ENCODE peak calls at places on chromosomes 12 and 14, in six cellular contexts. G is central memory CD8-positive, alpha-beta T cell; P is aorta; O is left lung; S is SK-N-SH treated with all-trans-retinoic acid at 6 μM for 48 hours; D is omental fat pad. M is an unnamed sample.
A peak's percentile ranks its signal among the peaks of the same experiment; 100 is the strongest.

GRCh38 chr14:91078095-91078737 is 17.8 kb upstream of the RPS6KA5 start:
- ATAC-seq in G (peak; percentile 100), P (no peak), O (no peak), S (no peak), D (no peak), M (no peak)

GRCh38 chr12:82174383-82174782 is 183.8 kb downstream of the CCDC59 start:
- ATAC-seq in G (no peak), P (no peak), O (no peak), S (no peak), D (no peak), M (no peak)

GRCh38 chr12:72692338-72692737 is 420.2 kb downstream of the TRHDE start:
- ATAC-seq in G (no peak), P (no peak), O (no peak), S (no peak), D (no peak), M (no peak)

GRCh38 chr12:89384050-89384749 is 31.9 kb upstream of the DUSP6 start:
- ATAC-seq in G (no peak), P (peak; percentile 81), O (peak; percentile 89), S (peak; percentile 83), D (peak; percentile 77), M (peak; percentile 86)

GRCh38 chr12:68367903-68368302 is 35.7 kb upstream of the MDM1 start:
- ATAC-seq in G (no peak), P (no peak), O (no peak), S (no peak), D (no peak), M (no peak)

GRCh38 chr14:100246136-100246535 is 7.2 kb downstream of the YY1 start:
- ATAC-seq in G (no peak), P (peak; percentile 27), O (no peak), S (peak; percentile 19), D (no peak), M (no peak)

GRCh38 chr12:69385038-69385437 is 25.5 kb downstream of the YEATS4 start:
- ATAC-seq in G (no peak), P (no peak), O (peak; percentile 69), S (no peak), D (no peak), M (no peak)

GRCh38 chr12:100229876-100230275 is 29.3 kb downstream of the ACTR6 start:
- ATAC-seq in G (no peak), P (no peak), O (peak; percentile 60), S (no peak), D (no peak), M (no peak)

GRCh38 chr12:122125452-122126341 is 47.1 kb downstream of the MLXIP start:
- ATAC-seq in G (no peak), P (no peak), O (no peak), S (no peak), D (no peak), M (no peak)

GRCh38 chr14:29895591-29896043 is 32.0 kb downstream of the PRKD1 start:
- ATAC-seq in G (no peak), P (no peak), O (peak; percentile 86), S (no peak), D (no peak), M (no peak)

GRCh38 chr12:109759076-109759420 is 45.4 kb downstream of the FAM222A start:
- ATAC-seq in G (no peak), P (no peak), O (no peak), S (no peak), D (no peak), M (no peak)

GRCh38 chr12:115817399-115817798 is 460.1 kb downstream of the MED13L start:
- ATAC-seq in G (no peak), P (no peak), O (no peak), S (no peak), D (no peak), M (no peak)

GRCh38 chr12:29725587-29726320 is 58.0 kb downstream of the TMTC1 start:
- ATAC-seq in G (no peak), P (peak; percentile 85), O (no peak), S (no peak), D (peak; percentile 59), M (peak; percentile 92)

GRCh38 chr12:97716356-97716755 is 253.8 kb downstream of the RMST start:
- ATAC-seq in G (no peak), P (no peak), O (no peak), S (no peak), D (no peak), M (no peak)

GRCh38 chr12:73225941-73226340 is 953.8 kb downstream of the TRHDE start:
- ATAC-seq in G (no peak), P (no peak), O (no peak), S (no peak), D (no peak), M (no peak)

GRCh38 chr12:89698607-89699006 is 10.0 kb downstream of the ATP2B1 start:
- ATAC-seq in G (no peak), P (no peak), O (no peak), S (no peak), D (no peak), M (no peak)

GRCh38 chr14:59803052-59803451 is 67.5 kb downstream of the RTN1 start:
- ATAC-seq in G (no peak), P (no peak), O (no peak), S (no peak), D (no peak), M (no peak)

GRCh38 chr12:50666023-50666422 is 97.9 kb upstream of the ATF1 start:
- ATAC-seq in G (no peak), P (no peak), O (no peak), S (no peak), D (no peak), M (no peak)

GRCh38 chr12:46938071-46938678 is 112.4 kb upstream of the SLC38A4 start:
- ATAC-seq in G (no peak), P (no peak), O (no peak), S (no peak), D (no peak), M (no peak)

GRCh38 chr12:101749657-101750056 is 10.4 kb upstream of the SYCP3 start:
- ATAC-seq in G (no peak), P (no peak), O (no peak), S (no peak), D (no peak), M (no peak)